ENCODE peak calls at places on chromosomes 3 and 15, in seven cellular contexts. O, Q, U, W, G, V and B are unnamed samples.

GRCh38 chr15:36117394-36117793 is 462.0 kb upstream of the CDIN1 start:
- DNase-seq in Q (no peak), U (no peak), G (no peak), W (no peak), V (no peak), O (no peak), B (no peak)

GRCh38 chr15:40333922-40334492 is 6.7 kb downstream of the CCDC9B start:
- DNase-seq in G (no peak), Q (no peak), V (no peak), W (no peak), U (no peak), O (peak), B (peak)

GRCh38 chr15:71634820-71635219 is 175.5 kb upstream of the NR2E3 start:
- DNase-seq in W (peak), Q (peak), U (no peak), G (no peak), V (no peak), O (no peak), B (peak)

GRCh38 chr15:55007561-55007960 is 189.2 kb downstream of the RSL24D1 start:
- DNase-seq in O (no peak), U (no peak), Q (no peak), G (no peak), W (no peak), V (no peak), B (no peak)

GRCh38 chr3:15982667-15983145 is 184.9 kb upstream of the ANKRD28 start:
- DNase-seq in Q (no peak), U (no peak), V (peak), G (no peak), O (peak), W (peak), B (peak)

GRCh38 chr3:124609402-124609801 is 120.8 kb upstream of the UMPS start:
- DNase-seq in U (no peak), Q (no peak), W (no peak), O (peak), V (no peak), G (no peak), B (peak)

GRCh38 chr3:40714771-40715170 is 190.0 kb downstream of the ZNF621 start:
- DNase-seq in W (no peak), O (no peak), U (no peak), G (no peak), Q (peak), V (no peak), B (no peak)

GRCh38 chr3:86787091-86787490 is 203.9 kb downstream of the VGLL3 start:
- DNase-seq in G (no peak), O (peak), W (no peak), U (no peak), V (peak), Q (peak), B (no peak)

GRCh38 chr3:60979861-60980739 is 271.2 kb downstream of the FHIT start:
- DNase-seq in Q (peak), W (no peak), U (no peak), V (no peak), G (no peak), O (no peak), B (peak)

GRCh38 chr3:65376426-65376825 is 662.3 kb downstream of the MAGI1 start:
- DNase-seq in W (no peak), Q (no peak), U (no peak), O (no peak), V (no peak), G (no peak), B (no peak)

GRCh38 chr3:65377637-65378036 is 661.1 kb downstream of the MAGI1 start:
- DNase-seq in Q (no peak), W (no peak), G (no peak), O (no peak), V (no peak), U (no peak), B (no peak)

GRCh38 chr3:65379223-65379622 is 659.5 kb downstream of the MAGI1 start:
- DNase-seq in V (no peak), U (no peak), G (no peak), W (no peak), Q (no peak), O (no peak), B (no peak)
- H2BK5ac ChIP-seq in V (no peak), U (no peak), G (no peak), W (no peak), Q (no peak), O (no peak), B (no peak)

GRCh38 chr3:78875851-78876250 is 891.9 kb downstream of the ROBO1 start:
- DNase-seq in W (no peak), U (no peak), O (peak), Q (no peak), V (no peak), G (no peak), B (no peak)
- H3K4ac ChIP-seq in W (no peak), U (no peak), O (no peak), Q (no peak), V (no peak), G (no peak), B (no peak)

DNA sequence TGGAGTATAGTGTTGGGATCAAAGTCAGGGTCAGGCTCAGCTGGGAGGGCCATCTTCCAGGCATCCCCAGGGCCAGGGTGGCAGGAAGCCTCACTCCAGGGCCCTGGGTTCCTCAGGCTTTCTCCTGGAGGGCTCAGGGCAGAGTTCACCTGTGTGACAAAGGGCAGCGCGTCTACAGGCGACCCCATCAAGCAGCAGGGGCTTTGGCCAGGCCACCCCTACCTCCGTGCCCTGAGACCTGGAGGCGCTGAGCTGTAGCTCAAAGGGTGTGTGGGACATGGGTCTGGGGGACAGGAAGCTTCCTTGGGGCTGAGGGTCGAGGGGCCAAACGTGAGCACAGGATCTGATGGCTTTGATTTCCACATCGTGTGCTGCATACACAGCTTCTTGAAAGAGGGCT is 12.8 kb downstream of the SPTBN5 start:
- DNase-seq in G (no peak), U (no peak), O (no peak), W (no peak), V (no peak), Q (no peak), B (no peak)
- H3K27ac ChIP-seq in G (no peak), U (no peak), O (no peak), W (no peak), V (no peak), Q (no peak), B (no peak)

GRCh38 chr3:49133226-49133951 is 539 bp upstream of the LAMB2 start:
- DNase-seq in W (peak), V (peak), U (peak), G (peak), O (peak), Q (peak), B (peak)
- H2BK5ac ChIP-seq in W (peak), V (peak), U (no peak), G (peak), O (peak), Q (peak), B (peak)

DNA sequence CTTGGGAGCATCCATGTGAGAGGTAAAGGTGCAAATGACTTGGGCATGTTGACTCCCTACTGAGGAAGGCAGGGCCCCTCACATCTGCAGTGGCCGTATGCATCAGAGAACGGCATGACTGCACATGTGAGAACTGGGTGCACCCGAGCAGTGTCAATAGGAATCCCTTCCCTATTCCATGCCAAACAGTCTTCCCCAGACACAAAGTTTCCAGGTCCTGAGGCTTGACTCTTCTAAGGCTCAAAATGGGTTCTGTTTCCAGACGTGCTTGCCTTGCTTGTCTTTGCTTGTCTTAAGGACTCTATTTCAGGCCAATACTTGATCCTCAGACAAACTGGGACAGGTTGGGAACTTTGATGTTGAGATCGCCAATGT is 20.5 kb upstream of the ANPEP start:
- DNase-seq in U (no peak), W (no peak), G (no peak), O (no peak), Q (no peak), V (no peak), B (no peak)
- H3K4ac ChIP-seq in U (no peak), W (no peak), G (no peak), O (peak), Q (no peak), V (no peak), B (no peak)

DNA sequence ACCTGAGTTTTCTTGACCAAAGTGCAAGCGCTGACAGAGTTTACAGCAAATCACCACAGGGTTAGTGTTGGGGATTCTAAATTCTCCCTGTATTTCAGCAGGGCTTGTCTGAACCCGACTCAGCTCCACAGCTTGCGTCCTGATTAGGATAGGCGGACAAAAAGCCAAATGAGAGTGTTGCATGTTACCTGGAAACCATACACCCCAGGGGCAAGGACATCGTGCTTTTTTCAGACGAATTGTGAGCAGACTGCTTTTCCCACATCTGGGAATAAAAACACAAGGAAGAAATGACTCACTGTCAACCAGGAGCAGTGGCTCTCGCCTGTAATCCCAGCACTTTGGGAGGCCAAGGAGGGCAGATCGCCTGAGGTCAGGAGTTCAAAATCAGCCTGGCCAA is 3.0 kb downstream of the DZIP1L start:
- DNase-seq in V (no peak), W (no peak), U (no peak), O (no peak), Q (no peak), G (no peak), B (peak)
- H3K27ac ChIP-seq in V (no peak), W (no peak), U (no peak), O (no peak), Q (no peak), G (no peak), B (peak)

GRCh38 chr3:127987309-127987995 is 64.8 kb upstream of the SEC61A1 start:
- DNase-seq in V (no peak), O (no peak), W (no peak), U (no peak), G (no peak), Q (no peak), B (no peak)
- H2BK5ac ChIP-seq in V (no peak), O (no peak), W (no peak), U (no peak), G (no peak), Q (no peak), B (no peak)

DNA sequence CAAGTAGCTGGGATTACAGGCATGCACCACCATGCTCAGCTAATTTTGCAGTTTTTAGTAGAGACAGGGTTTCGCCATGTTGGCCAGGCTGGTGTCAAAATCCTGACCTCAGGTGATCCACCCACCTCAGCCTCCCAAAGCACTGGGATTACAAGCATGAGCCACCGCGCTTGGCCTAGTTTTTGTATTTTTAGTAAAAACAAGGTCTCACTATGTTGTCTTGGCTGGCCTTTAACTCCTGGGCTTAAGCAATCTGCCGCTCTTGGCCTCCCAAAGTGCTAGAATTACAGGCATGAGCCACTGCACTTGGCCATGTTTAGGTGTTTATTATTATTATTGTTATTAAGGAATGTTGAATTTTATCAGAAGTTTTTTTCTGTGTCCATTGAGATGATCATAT is 14.7 kb downstream of the IL16 start:
- DNase-seq in W (no peak), U (no peak), Q (no peak), G (no peak), V (no peak), O (no peak), B (no peak)
- H3K4ac ChIP-seq in W (no peak), U (no peak), Q (no peak), G (no peak), V (no peak), O (no peak), B (no peak)

GRCh38 chr15:67879440-67880129 is 39.7 kb upstream of the RNU6-1 start:
- DNase-seq in U (no peak), O (no peak), G (no peak), W (no peak), V (no peak), Q (no peak), B (no peak)
- H3K27ac ChIP-seq in U (no peak), O (no peak), G (no peak), W (no peak), V (no peak), Q (no peak), B (no peak)